ENCODE peak calls at places on chromosomes 3 and 15, in ten cellular contexts. Y is Right ventricle myocardium superior; K is ACHN; E is ELR; T is iPS DF 6.9; N is activated CD8-positive, alpha-beta memory T cell treated with anti-CD3 and anti-CD28 coated beads for 48 hours; Q is activated T-cell treated with anti-CD3 and anti-CD28 coated beads for 24 hours; G is colonic mucosa; V is AG04450; I is bronchial epithelial cell. W is an unnamed sample.

GRCh38 chr15:63497642-63498100 is 6.7 kb upstream of the USP3 start:
- DNase-seq in V (no peak), N (no peak), Y (peak), Q (no peak), G (no peak), I (no peak), T (no peak), K (no peak), E (no peak), W (peak)

GRCh38 chr3:42704136-42704841 is 1.7 kb upstream of the HHATL start:
- DNase-seq in K (no peak), Y (no peak), T (no peak), Q (no peak), N (no peak), G (no peak), I (no peak), E (peak), V (no peak), W (no peak)

GRCh38 chr15:69468241-69469121 is 15.9 kb downstream of the RPLP1 start:
- DNase-seq in V (peak), G (peak), K (peak), I (peak), Q (peak), T (no peak), N (peak), Y (no peak), E (peak), W (peak)

GRCh38 chr3:54888873-54889272 is 39.0 kb downstream of the LRTM1 start:
- DNase-seq in Y (no peak), N (no peak), T (no peak), K (no peak), I (peak), Q (no peak), E (no peak), V (no peak), G (no peak), W (no peak)

GRCh38 chr3:114624047-114624445 is 330.2 kb downstream of the TIGIT start:
- DNase-seq in Y (peak), V (peak), E (peak), Q (no peak), K (peak), T (no peak), I (no peak), N (no peak), G (peak), W (peak)

GRCh38 chr3:70539908-70540307 is 227.5 kb upstream of the MDFIC2 start:
- DNase-seq in I (no peak), G (no peak), Q (no peak), T (no peak), N (no peak), K (peak), E (peak), V (no peak), Y (no peak), W (no peak)

GRCh38 chr15:48182749-48183148 is 4.7 kb upstream of the MYEF2 start:
- DNase-seq in E (no peak), T (no peak), Q (no peak), V (no peak), K (no peak), N (no peak), Y (no peak), I (no peak), G (no peak), W (no peak)

GRCh38 chr3:185422677-185423076 is 59.7 kb downstream of the MAP3K13 start:
- DNase-seq in V (no peak), K (no peak), E (no peak), G (peak), Q (no peak), N (no peak), I (no peak), Y (no peak), T (no peak), W (no peak)

GRCh38 chr3:132029182-132029902 is 5.5 kb downstream of the CPNE4 start:
- DNase-seq in T (peak), K (peak), Y (peak), I (peak), G (peak), Q (peak), V (peak), E (peak), N (peak), W (peak)

GRCh38 chr3:170499562-170500156 is 81.0 kb downstream of the CLDN11 start:
- DNase-seq in G (peak), I (peak), Q (no peak), K (peak), Y (no peak), T (no peak), E (peak), V (peak), N (no peak), W (peak)

GRCh38 chr3:196399485-196399945 is 32.7 kb downstream of the UBXN7 start:
- DNase-seq in E (peak), K (peak), Y (no peak), G (no peak), T (no peak), Q (no peak), I (peak), N (no peak), V (no peak), W (no peak)

GRCh38 chr3:8964436-8965370 is 1.4 kb upstream of the RAD18 start:
- DNase-seq in G (peak), I (peak), E (peak), N (no peak), K (peak), Y (no peak), T (no peak), V (no peak), Q (no peak), W (peak)

GRCh38 chr15:57198654-57199241 is 177.6 kb upstream of the CGNL1 start:
- DNase-seq in Q (no peak), N (no peak), Y (no peak), E (no peak), K (no peak), T (peak), G (peak), V (no peak), I (peak), W (no peak)

GRCh38 chr3:126828306-126828705 is 124.3 kb downstream of the CHCHD6 start:
- DNase-seq in G (no peak), K (no peak), T (no peak), Y (peak), I (no peak), N (no peak), V (no peak), Q (no peak), E (no peak), W (no peak)

GRCh38 chr15:42073418-42073817 is 20.9 kb downstream of the PLA2G4D start:
- DNase-seq in Y (no peak), N (no peak), E (no peak), T (no peak), V (no peak), Q (no peak), G (no peak), K (no peak), I (peak), W (no peak)

GRCh38 chr15:75532413-75533250 is 46.5 kb downstream of the PTPN9 start:
- DNase-seq in N (no peak), G (peak), E (peak), Q (no peak), V (peak), Y (peak), K (peak), T (peak), I (peak), W (no peak)

GRCh38 chr3:65907232-65908130 is 131.2 kb downstream of the MAGI1 start:
- DNase-seq in I (no peak), K (peak), E (no peak), Y (no peak), Q (no peak), V (no peak), T (no peak), G (no peak), N (no peak), W (no peak)

GRCh38 chr15:75928680-75929608 is 25.3 kb downstream of the FBXO22 start:
- DNase-seq in N (no peak), T (no peak), Y (no peak), G (peak), V (no peak), I (peak), K (no peak), E (peak), Q (no peak), W (no peak)

GRCh38 chr15:101127503-101128076 is 124.3 kb downstream of the CHSY1 start:
- DNase-seq in T (no peak), K (peak), E (peak), Q (peak), G (peak), N (peak), Y (peak), I (peak), V (peak), W (peak)

GRCh38 chr15:71469393-71469792 is 341.0 kb upstream of the NR2E3 start:
- DNase-seq in Y (no peak), N (no peak), G (no peak), K (no peak), I (no peak), E (no peak), Q (no peak), T (no peak), V (no peak), W (no peak)

GRCh38 chr3:49422379-49423248 is at the start of gene AMT:
- DNase-seq in K (no peak), Q (no peak), N (no peak), V (no peak), E (no peak), Y (peak), G (peak), T (no peak), I (no peak), W (peak)

GRCh38 chr3:189727898-189728297 is 96.7 kb downstream of the TP63 start:
- DNase-seq in T (no peak), V (no peak), I (peak), Y (no peak), K (no peak), Q (no peak), N (no peak), G (no peak), E (peak), W (no peak)

GRCh38 chr15:60972301-60972700 is 256.8 kb downstream of the RORA start:
- DNase-seq in Y (no peak), T (no peak), I (peak), K (no peak), E (peak), G (no peak), N (no peak), V (peak), Q (no peak), W (no peak)

GRCh38 chr15:60704129-60704528 is 225.2 kb upstream of the ICE2 start:
- DNase-seq in N (no peak), V (no peak), E (no peak), I (no peak), Q (no peak), T (no peak), K (no peak), G (no peak), Y (no peak), W (peak)

GRCh38 chr3:184354121-184354728 is 7.2 kb downstream of the CLCN2 start:
- DNase-seq in T (no peak), K (peak), N (peak), G (peak), E (peak), Q (peak), Y (peak), I (no peak), V (no peak), W (peak)

GRCh38 chr3:50617911-50618481 is 1.0 kb downstream of the MAPKAPK3 start:
- DNase-seq in K (no peak), I (no peak), N (no peak), Y (peak), V (no peak), T (no peak), G (no peak), E (no peak), Q (no peak), W (peak)